ENCODE peak calls at places on chromosome 19, in four cellular contexts. E, O, L and G are unnamed samples.

GRCh38 chr19:29001006-29001921 is 211.7 kb downstream of the UQCRFS1 start:
- DNase-seq in O (no peak), L (no peak), E (no peak), G (no peak)

GRCh38 chr19:56167064-56167578 is 8.7 kb upstream of the GALP start:
- DNase-seq in E (no peak), L (no peak), O (no peak), G (no peak)

GRCh38 chr19:49782515-49782914 is 15.7 kb downstream of the AP2A1 start:
- DNase-seq in O (no peak), L (no peak), E (no peak), G (no peak)

GRCh38 chr19:40367577-40368434 is 19.3 kb downstream of the PLD3 start:
- DNase-seq in L (no peak), E (no peak), O (no peak), G (no peak)

GRCh38 chr19:55698256-55698655 is 23.2 kb downstream of the EPN1 start:
- DNase-seq in E (no peak), L (no peak), O (no peak), G (no peak)

GRCh38 chr19:42028304-42029216 is 34.5 kb upstream of the ATP1A3 start:
- DNase-seq in O (peak), E (no peak), L (no peak), G (no peak)

GRCh38 chr19:58218899-58219298 is 9.8 kb upstream of the ZNF544 start:
- DNase-seq in L (no peak), O (peak), E (no peak), G (peak)

GRCh38 chr19:15913830-15914229 is 16.0 kb upstream of the CYP4F2 start:
- DNase-seq in L (no peak), O (no peak), E (no peak), G (no peak)

GRCh38 chr19:30449673-30450072 is 77.5 kb downstream of the ZNF536 start:
- DNase-seq in O (no peak), E (no peak), L (no peak), G (no peak)

GRCh38 chr19:40688987-40689338 is 1.5 kb downstream of the NUMBL start:
- DNase-seq in E (no peak), L (no peak), O (no peak), G (no peak)

GRCh38 chr19:7507884-7508283 is 8.0 kb upstream of the ZNF358 start:
- DNase-seq in O (peak), E (peak), L (peak), G (no peak)

GRCh38 chr19:6794817-6795431 is 22.4 kb downstream of the VAV1 start:
- DNase-seq in L (no peak), E (no peak), O (no peak), G (no peak)

GRCh38 chr19:41940443-41941409 is 12.5 kb upstream of the ERFL start:
- DNase-seq in L (no peak), E (no peak), O (no peak), G (no peak)

GRCh38 chr19:15123900-15124299 is 16.7 kb downstream of the SYDE1 start:
- DNase-seq in L (peak), E (no peak), O (no peak), G (no peak)

GRCh38 chr19:36136975-36137686 is 2.7 kb upstream of the CAPNS1 start:
- DNase-seq in L (peak), E (peak), O (no peak), G (no peak)

GRCh38 chr19:49129238-49129583 is 9.9 kb downstream of the PPFIA3 start:
- DNase-seq in E (peak), L (no peak), O (no peak), G (no peak)

GRCh38 chr19:29596885-29597525 is 9.1 kb upstream of the POP4 start:
- DNase-seq in E (no peak), O (no peak), L (no peak), G (no peak)

GRCh38 chr19:50567052-50567841 is 988 bp downstream of the LRRC4B start:
- DNase-seq in O (no peak), L (no peak), E (no peak), G (no peak)

GRCh38 chr19:51131780-51132680 is 7.3 kb downstream of the SIGLEC9 start:
- DNase-seq in O (no peak), E (no peak), L (peak), G (no peak)

GRCh38 chr19:45782162-45782623 is at the start of gene DMPK:
- DNase-seq in O (no peak), E (peak), L (peak), G (no peak)

GRCh38 chr19:46107371-46107770 is 17.1 kb downstream of the IGFL3 start:
- DNase-seq in L (no peak), O (no peak), E (no peak), G (no peak)

GRCh38 chr19:52566588-52566987 is 3.5 kb upstream of the ZNF701 start:
- DNase-seq in L (no peak), O (no peak), E (no peak), G (no peak)

GRCh38 chr19:35549879-35550523 is 4.6 kb downstream of the TMEM147 start:
- DNase-seq in L (no peak), E (peak), O (no peak), G (no peak)

GRCh38 chr19:58562126-58563033 is 4.0 kb upstream of the UBE2M start:
- DNase-seq in O (no peak), L (peak), E (peak), G (no peak)

GRCh38 chr19:20077791-20078463 is at the start of gene ZNF90:
- DNase-seq in L (peak), O (peak), E (peak), G (peak)

GRCh38 chr19:20079487-20079886 is 1.7 kb downstream of the ZNF90 start:
- DNase-seq in L (no peak), E (no peak), O (no peak), G (no peak)

GRCh38 chr19:20072936-20073335 is 4.9 kb upstream of the ZNF90 start:
- DNase-seq in L (no peak), O (no peak), E (no peak), G (no peak)

GRCh38 chr19:20078696-20079095 is 896 bp downstream of the ZNF90 start:
- DNase-seq in L (peak), E (peak), O (no peak), G (no peak)
- H3K27ac ChIP-seq in L (no peak), E (no peak), O (peak), G (no peak)

GRCh38 chr19:2479556-2480194 is 3.7 kb downstream of the GADD45B start:
- DNase-seq in E (peak), L (no peak), O (peak), G (no peak)
- H3K27ac ChIP-seq in E (peak), L (no peak), O (peak), G (no peak)

DNA sequence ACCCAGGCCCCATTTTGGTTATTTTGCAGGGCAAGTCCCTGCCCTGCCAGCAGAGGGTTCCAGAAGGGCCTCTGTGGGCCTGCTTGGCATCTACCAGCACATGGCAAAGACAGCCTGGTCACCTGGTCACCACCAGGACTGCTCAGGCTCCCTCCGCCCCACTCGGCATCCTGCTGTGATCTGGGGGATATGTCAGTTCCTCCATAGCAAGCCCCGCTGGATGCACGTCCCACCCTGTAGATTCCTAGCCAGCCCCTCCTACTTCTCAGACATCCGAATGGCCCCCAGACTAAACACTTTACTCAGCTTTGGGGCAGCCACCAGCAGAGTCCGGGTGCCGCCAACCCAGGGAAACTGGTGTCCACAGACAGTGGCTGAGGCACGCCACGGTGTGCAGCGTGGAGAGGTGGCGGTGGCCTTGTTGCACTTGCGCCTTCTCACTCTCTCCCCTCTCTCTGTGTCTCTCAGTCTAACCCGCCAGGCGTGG is 31.8 kb upstream of the USE1 start:
- DNase-seq in E (no peak), O (peak), L (no peak), G (peak)
- H3K27ac ChIP-seq in E (no peak), O (peak), L (no peak), G (peak)

DNA sequence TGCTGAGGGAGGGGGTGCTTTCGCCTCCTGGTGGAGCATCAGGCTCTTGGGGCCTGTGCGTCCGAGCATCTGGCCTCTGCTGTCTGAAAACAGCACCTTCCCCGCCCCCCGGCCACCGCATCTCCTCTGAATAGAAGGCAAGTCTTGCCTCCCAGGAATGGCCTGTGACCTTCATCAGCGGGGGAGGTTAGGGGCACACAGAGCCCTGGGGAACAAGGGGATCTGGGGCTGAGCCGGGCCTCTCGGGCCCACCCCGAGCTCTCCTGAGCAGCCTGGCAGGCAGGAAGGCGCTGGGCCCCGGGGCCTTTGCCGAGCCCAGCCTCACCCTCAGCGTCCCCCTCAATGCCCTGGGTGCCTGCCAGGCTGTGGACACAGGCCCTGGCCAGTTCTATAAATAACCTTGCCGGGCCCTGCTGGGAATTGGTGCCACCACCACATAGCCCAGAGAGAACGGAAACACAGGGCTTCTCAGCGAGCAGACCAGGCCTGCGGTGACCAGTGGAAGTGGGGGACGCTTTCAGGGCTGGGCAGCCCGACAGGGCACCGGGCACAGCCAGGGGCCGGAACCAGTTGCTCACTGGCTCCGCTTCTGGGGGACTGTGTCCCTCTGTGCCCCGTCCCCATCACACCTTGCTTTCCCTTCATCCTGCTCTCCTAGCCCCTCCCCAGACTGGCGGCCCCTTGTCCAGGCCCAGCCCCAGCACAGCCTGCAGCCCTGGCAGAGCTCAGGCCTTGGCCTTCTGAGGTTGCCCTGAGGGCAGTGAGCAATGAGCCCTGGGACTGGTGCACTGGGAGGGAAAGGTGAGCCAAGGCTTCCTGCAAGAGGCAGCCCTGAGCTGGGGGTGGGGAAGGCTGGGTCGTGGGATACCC is 9.5 kb downstream of the STK11 start:
- DNase-seq in E (peak), L (peak), O (no peak), G (no peak)
- H3K27ac ChIP-seq in E (peak), L (peak), O (no peak), G (no peak)

GRCh38 chr19:11698231-11698630 is 40.5 kb downstream of the ZNF823 start:
- DNase-seq in O (no peak), L (no peak), E (no peak), G (no peak)

GRCh38 chr19:11697284-11697855 is 41.4 kb downstream of the ZNF823 start:
- DNase-seq in L (no peak), E (no peak), O (peak), G (no peak)

GRCh38 chr19:11693505-11694499 is 44.9 kb downstream of the ZNF823 start:
- DNase-seq in E (no peak), L (no peak), O (peak), G (no peak)

GRCh38 chr19:11692127-11692790 is 46.5 kb downstream of the ZNF823 start:
- DNase-seq in L (no peak), O (no peak), E (no peak), G (no peak)

DNA sequence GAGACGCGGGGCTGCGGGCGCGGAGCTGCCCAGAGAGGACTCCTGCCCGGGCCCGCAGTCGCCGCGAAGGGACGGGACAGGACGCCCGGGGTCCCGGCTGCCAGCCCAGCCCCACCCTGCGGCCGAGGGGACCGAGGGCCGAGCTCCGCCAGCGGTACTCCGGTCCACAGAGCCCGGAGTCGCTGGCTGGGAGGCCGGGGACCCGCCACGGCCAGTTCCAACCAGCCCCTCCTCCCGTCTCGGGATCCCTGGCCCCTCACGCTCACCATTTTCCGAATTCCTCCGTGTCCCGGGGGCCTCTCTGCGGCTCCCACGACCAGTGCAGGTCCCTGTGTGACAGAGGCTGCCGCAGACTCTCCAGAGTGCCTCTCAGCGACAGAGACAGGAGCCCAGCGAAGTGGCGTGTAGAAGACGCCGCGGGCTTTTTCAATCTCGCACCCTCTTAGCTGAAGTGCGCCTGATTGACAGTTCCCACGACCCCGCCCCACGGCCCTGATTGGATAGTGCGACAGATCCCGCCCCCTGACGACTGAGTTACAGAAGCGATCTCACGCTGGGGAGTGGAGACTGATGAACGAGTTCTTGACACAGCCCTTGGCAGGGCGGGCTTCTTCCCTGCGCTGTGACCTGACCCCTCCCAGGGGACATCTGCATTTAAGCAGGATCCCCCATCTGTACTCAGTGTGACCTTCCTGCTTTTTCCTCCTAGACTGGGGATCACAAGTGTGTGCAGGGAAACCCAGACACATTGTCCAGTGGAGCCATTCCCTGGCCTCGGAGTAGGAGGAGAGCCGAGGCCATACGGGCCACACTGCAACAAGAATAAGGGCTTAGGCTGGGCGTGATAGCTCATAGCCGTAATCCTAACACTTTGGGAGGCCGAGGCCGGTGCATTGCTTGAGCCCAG is 44.0 kb downstream of the ZNF823 start:
- DNase-seq in O (peak), L (peak), E (peak), G (peak)
- H3K27ac ChIP-seq in O (no peak), L (peak), E (peak), G (no peak)

GRCh38 chr19:1921825-1922224 is 16.6 kb downstream of the ADAT3 start:
- DNase-seq in L (no peak), E (no peak), O (no peak), G (no peak)
- H3K27ac ChIP-seq in L (no peak), E (no peak), O (no peak), G (no peak)